ENCODE peak calls at places on chromosomes 3 and 15, in eight cellular contexts. Y, D, Z, Q, K, V, C and N are unnamed samples.

GRCh38 chr15:67080900-67081431 is 15.6 kb downstream of the SMAD3 start:
- DNase-seq in D (no peak), Q (peak), C (no peak), K (peak), Z (peak), V (no peak), Y (peak), N (no peak)

GRCh38 chr15:51030649-51031316 is 63.9 kb downstream of the TNFAIP8L3 start:
- DNase-seq in K (no peak), Q (no peak), C (peak), Y (no peak), D (peak), Z (peak), V (peak), N (no peak)

GRCh38 chr3:9750556-9751411 is 1.0 kb downstream of the OGG1 start:
- DNase-seq in Z (no peak), V (no peak), Y (no peak), D (no peak), Q (peak), C (peak), K (peak), N (no peak)

GRCh38 chr15:30973379-30973778 is 18.0 kb downstream of the MTMR10 start:
- DNase-seq in C (no peak), D (no peak), Q (no peak), Z (no peak), K (no peak), Y (no peak), V (no peak), N (no peak)

GRCh38 chr3:171690291-171690690 is 120.0 kb downstream of the PLD1 start:
- DNase-seq in Q (no peak), K (peak), D (no peak), C (no peak), Y (no peak), Z (no peak), V (no peak), N (no peak)

GRCh38 chr15:90035835-90036220 is 34.7 kb downstream of the ZNF710 start:
- DNase-seq in Y (no peak), Q (no peak), V (no peak), Z (no peak), K (no peak), D (peak), C (no peak), N (no peak)

GRCh38 chr15:58933311-58934113 is at the start of gene SLTM:
- DNase-seq in D (peak), K (peak), Y (peak), C (peak), Z (peak), V (peak), Q (peak), N (peak)

GRCh38 chr15:47870956-47871625 is 153.8 kb downstream of the SEMA6D start:
- DNase-seq in C (peak), K (no peak), Y (no peak), V (no peak), Q (no peak), Z (peak), D (no peak), N (no peak)

GRCh38 chr3:103904991-103905390 is 1461.7 kb upstream of the ALCAM start:
- DNase-seq in Y (no peak), V (no peak), Z (no peak), K (no peak), D (no peak), C (no peak), Q (no peak), N (no peak)

GRCh38 chr3:195153121-195153520 is 117.8 kb downstream of the XXYLT1 start:
- DNase-seq in Q (no peak), K (no peak), Z (no peak), D (peak), C (no peak), V (no peak), Y (no peak), N (no peak)

GRCh38 chr15:59794229-59794886 is 105.2 kb upstream of the BNIP2 start:
- DNase-seq in V (no peak), Q (no peak), C (no peak), Z (no peak), D (no peak), Y (no peak), K (no peak), N (no peak)

DNA sequence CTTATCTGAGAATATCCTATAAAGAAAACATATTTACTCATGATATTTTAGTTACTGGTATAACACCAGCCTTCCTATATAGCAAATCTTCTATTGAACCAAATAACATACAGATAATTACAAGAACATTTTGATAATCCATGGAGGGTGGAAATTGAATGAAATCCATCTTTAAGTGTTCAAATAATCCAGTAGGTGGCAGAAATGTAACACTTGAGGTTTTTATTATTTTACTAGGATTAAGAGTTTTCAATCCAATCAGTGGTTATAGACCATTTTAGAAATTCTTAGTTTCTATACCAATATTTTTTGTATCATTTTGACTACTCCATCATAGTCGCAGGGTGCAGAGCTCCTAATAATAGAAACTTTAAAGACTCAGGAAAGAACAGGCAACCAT is 101.9 kb upstream of the KCNH8 start:
- DNase-seq in D (no peak), V (no peak), C (peak), Q (no peak), K (no peak), Y (no peak), Z (no peak), N (no peak)
- TF ChIP-seq CTCF in D (no peak), V (peak), C (no peak), Q (no peak), K (no peak), Y (no peak), Z (no peak), N (no peak)

GRCh38 chr15:25693321-25694237 is 169.5 kb downstream of the ATP10A start:
- DNase-seq in D (peak), K (peak), Q (no peak), V (no peak), C (no peak), Y (peak), Z (no peak), N (peak)

GRCh38 chr15:25689592-25689991 is 173.5 kb downstream of the ATP10A start:
- DNase-seq in V (no peak), Q (no peak), K (no peak), Y (no peak), D (peak), C (no peak), Z (no peak), N (no peak)

GRCh38 chr15:25690673-25691543 is 172.2 kb downstream of the ATP10A start:
- DNase-seq in Q (no peak), D (peak), Z (peak), Y (no peak), V (no peak), C (peak), K (no peak), N (no peak)

GRCh38 chr15:25694238-25694584 is 168.9 kb downstream of the ATP10A start:
- DNase-seq in Q (no peak), D (peak), K (no peak), C (no peak), Z (no peak), Y (no peak), V (no peak), N (no peak)

DNA sequence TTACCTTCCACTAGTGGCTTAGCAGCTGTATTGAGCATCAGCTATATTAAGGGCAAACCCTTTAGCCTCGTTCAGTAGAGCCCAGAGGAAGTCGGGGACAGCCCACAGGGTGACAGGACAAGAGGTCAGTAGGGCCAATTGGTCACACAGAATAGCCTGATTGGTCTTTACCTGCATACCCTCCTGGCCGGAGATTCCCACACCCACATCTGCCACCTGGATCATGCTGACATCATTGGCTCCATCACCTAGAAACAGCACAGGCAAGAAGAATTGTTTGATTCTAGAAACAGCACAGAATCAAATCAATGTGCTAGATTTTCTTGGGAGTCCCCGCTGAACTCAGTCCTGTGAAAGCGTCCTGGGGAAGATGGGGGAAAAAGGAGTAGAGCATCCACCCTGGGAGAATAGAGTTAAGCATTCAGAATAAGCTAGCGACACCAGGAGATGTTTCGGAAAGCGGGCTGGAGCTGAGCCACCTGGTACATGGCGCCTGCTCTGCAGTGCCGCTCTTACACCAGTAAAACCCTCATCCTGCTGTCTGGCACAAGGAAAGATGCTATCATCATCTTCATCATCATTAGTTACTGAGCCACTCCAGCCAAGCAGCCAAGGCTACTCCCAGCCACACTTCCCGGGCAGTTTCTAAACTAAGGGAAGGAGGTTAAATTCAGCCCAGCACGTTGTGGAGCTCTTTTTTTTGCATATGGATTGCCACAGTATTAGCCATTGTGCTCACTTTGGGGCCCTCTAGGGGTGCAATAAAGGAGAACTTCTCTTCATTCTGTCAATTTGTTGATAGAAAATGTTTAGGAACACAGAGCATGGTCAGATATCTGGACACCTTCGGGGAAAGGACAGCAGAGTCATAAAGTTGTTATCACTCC is 171.3 kb downstream of the ATP10A start:
- DNase-seq in K (no peak), Z (no peak), D (peak), Y (peak), Q (no peak), C (peak), V (no peak), N (no peak)
- TF ChIP-seq CTCF in K (no peak), Z (peak), D (peak), Y (peak), Q (no peak), C (peak), V (no peak), N (no peak)

DNA sequence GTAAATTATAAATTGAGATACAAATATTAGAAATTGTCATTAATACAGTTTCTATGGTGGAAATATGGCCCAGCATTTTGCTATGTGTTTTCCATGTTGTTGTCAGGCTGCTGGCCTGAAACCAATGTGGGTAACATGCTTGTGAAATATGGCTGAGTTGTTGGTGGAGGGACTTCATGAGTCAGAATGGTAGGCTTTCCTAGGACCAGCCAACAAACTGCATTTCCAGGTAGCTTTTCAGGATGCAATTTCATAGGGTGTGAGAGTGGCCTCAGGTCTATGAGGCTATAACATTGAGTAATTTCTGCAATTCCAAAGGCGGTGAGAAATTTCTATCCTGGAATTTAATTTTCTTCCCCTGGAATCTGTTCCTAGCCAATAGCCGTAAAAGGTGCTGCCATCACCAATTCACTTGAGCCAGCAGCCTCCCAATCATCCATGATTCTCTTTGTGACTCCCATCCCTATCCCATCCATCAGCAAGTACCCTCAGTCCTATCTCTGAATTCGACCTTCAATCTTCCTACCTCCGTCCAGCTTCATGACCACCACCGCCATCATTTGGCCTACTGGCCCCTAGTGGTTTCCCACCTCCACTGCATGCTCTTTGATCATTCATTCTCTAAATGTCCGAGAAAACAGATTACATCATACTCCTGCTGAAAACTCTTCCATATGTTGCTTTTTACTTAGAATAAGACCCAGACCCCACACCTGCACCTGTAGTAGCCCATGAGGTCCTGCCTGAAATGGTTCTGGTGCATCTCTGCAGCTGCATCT is 276.6 kb upstream of the CFAP20DC start:
- DNase-seq in D (no peak), K (no peak), V (no peak), C (no peak), Y (no peak), Q (no peak), Z (no peak), N (peak)
- TF ChIP-seq CTCF in D (no peak), K (peak), V (no peak), C (peak), Y (no peak), Q (no peak), Z (no peak), N (peak)

GRCh38 chr15:40545457-40545856 is 19.4 kb downstream of the CCDC32 start:
- DNase-seq in C (no peak), Q (no peak), V (no peak), D (no peak), K (peak), Z (no peak), Y (no peak), N (no peak)
- TF ChIP-seq CTCF in C (peak), Q (no peak), V (no peak), D (no peak), K (peak), Z (no peak), Y (no peak), N (no peak)

GRCh38 chr15:92974183-92974915 is 74.2 kb downstream of the CHD2 start:
- DNase-seq in C (no peak), V (no peak), K (no peak), Y (no peak), Z (no peak), D (no peak), Q (no peak), N (no peak)

GRCh38 chr15:92963794-92964193 is 63.7 kb downstream of the CHD2 start:
- DNase-seq in V (no peak), D (no peak), Y (no peak), K (no peak), C (no peak), Z (no peak), Q (no peak), N (no peak)

GRCh38 chr15:92970656-92971055 is 70.5 kb downstream of the CHD2 start:
- DNase-seq in Q (no peak), Z (no peak), D (no peak), C (peak), Y (no peak), K (no peak), V (no peak), N (no peak)

GRCh38 chr15:92971081-92971480 is 71.0 kb downstream of the CHD2 start:
- DNase-seq in K (no peak), Z (no peak), Q (no peak), Y (no peak), D (no peak), V (no peak), C (no peak), N (no peak)

GRCh38 chr15:92968926-92969664 is 69.0 kb downstream of the CHD2 start:
- DNase-seq in Y (no peak), Z (no peak), V (no peak), D (no peak), K (no peak), Q (no peak), C (peak), N (no peak)
- TF ChIP-seq CTCF in Y (no peak), Z (peak), V (no peak), D (peak), K (peak), Q (no peak), C (peak), N (peak)

DNA sequence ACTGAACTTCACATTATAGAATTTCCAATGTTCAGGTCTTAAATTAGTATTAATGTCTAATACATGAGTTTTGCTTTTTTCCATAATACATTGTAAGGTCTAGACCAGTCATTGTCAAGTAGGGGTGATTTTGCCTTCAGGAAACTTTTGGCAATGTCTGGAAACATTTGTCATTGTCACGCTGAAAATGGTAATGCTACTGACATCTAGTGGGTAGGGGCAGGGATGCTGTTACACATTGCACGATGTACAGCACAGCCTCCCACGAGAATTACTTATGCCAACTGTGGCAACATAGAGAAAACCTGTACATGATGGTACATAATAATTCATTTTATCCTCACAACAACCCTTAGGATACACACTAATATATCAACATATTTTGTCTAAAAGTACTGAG is 384.1 kb downstream of the CADM2 start:
- DNase-seq in Z (no peak), V (no peak), D (no peak), Y (peak), Q (no peak), K (peak), C (peak), N (peak)
- TF ChIP-seq CTCF in Z (no peak), V (peak), D (no peak), Y (no peak), Q (no peak), K (peak), C (peak), N (no peak)

GRCh38 chr15:101251830-101252820 is at the start of gene CHSY1:
- DNase-seq in D (peak), K (peak), V (peak), Z (peak), C (peak), Y (peak), Q (peak), N (peak)
- TF ChIP-seq CTCF in D (peak), K (peak), V (no peak), Z (peak), C (no peak), Y (no peak), Q (no peak), N (no peak)